ENCODE peak calls at places on chromosomes 2 and 18, in eight cellular contexts. T, U, Y, Q, F, H, P and M are unnamed samples.

GRCh38 chr2:201260302-201260800 is at the start of gene CASP8:
- DNase-seq in T (peak), U (no peak), Y (no peak), Q (peak), F (peak), H (peak), P (peak), M (peak)

GRCh38 chr2:58845011-58845410 is 603.9 kb upstream of the FANCL start:
- DNase-seq in T (no peak), U (no peak), Y (no peak), Q (no peak), F (no peak), H (no peak), P (no peak), M (no peak)

GRCh38 chr2:153641046-153641445 is 162.5 kb upstream of the RPRM start:
- DNase-seq in T (no peak), U (no peak), Y (no peak), Q (no peak), F (no peak), H (no peak), P (no peak), M (no peak)

GRCh38 chr18:50194623-50195532 is at the start of gene MYO5B:
- DNase-seq in T (peak), U (peak), Y (peak), Q (no peak), F (peak), H (no peak), P (no peak), M (no peak)

GRCh38 chr2:44715671-44716077 is 225.8 kb upstream of the SIX3 start:
- DNase-seq in T (peak), U (no peak), Y (peak), Q (peak), F (no peak), H (peak), P (peak), M (no peak)

GRCh38 chr2:241944821-241945220 is 75.3 kb downstream of the RTP5 start:
- DNase-seq in T (no peak), U (no peak), Y (no peak), Q (no peak), F (no peak), H (no peak), P (no peak), M (no peak)

GRCh38 chr18:56083889-56084288 is 495.9 kb upstream of the TCF4 start:
- DNase-seq in T (no peak), U (no peak), Y (no peak), Q (no peak), F (no peak), H (no peak), P (no peak), M (no peak)

GRCh38 chr18:56510108-56510507 is 128.3 kb downstream of the TXNL1 start:
- DNase-seq in T (no peak), U (no peak), Y (no peak), Q (no peak), F (no peak), H (no peak), P (no peak), M (no peak)

GRCh38 chr18:42929857-42930256 is 185.6 kb downstream of the RIT2 start:
- DNase-seq in T (peak), U (no peak), Y (no peak), Q (peak), F (no peak), H (peak), P (no peak), M (no peak)

GRCh38 chr2:187774551-187775071 is 220.4 kb upstream of the TFPI start:
- DNase-seq in T (peak), U (no peak), Y (no peak), Q (peak), F (no peak), H (peak), P (peak), M (no peak)

GRCh38 chr2:7619203-7619602 is 702.0 kb downstream of the RNF144A start:
- DNase-seq in T (no peak), U (no peak), Y (no peak), Q (no peak), F (no peak), H (no peak), P (no peak), M (no peak)

GRCh38 chr2:170123593-170123992 is 54.4 kb upstream of the MYO3B start:
- DNase-seq in T (peak), U (no peak), Y (no peak), Q (peak), F (no peak), H (no peak), P (peak), M (no peak)

GRCh38 chr2:43340945-43341356 is 114.5 kb upstream of the ZFP36L2 start:
- DNase-seq in T (peak), U (no peak), Y (peak), Q (peak), F (no peak), H (no peak), P (peak), M (no peak)

GRCh38 chr2:13353083-13353482 is 636.3 kb downstream of the TRIB2 start:
- DNase-seq in T (no peak), U (no peak), Y (no peak), Q (no peak), F (no peak), H (no peak), P (no peak), M (no peak)

GRCh38 chr18:39487932-39488331 is 1922.3 kb upstream of the CELF4 start:
- DNase-seq in T (peak), U (no peak), Y (no peak), Q (no peak), F (no peak), H (no peak), P (no peak), M (no peak)

GRCh38 chr2:190791347-190791982 is 89.2 kb upstream of the GLS start:
- DNase-seq in T (peak), U (no peak), Y (no peak), Q (peak), F (no peak), H (peak), P (peak), M (no peak)

GRCh38 chr2:54618646-54619565 is 104.6 kb upstream of the EML6 start:
- DNase-seq in T (no peak), U (no peak), Y (no peak), Q (peak), F (no peak), H (no peak), P (no peak), M (no peak)

GRCh38 chr2:118718921-118719320 is 128.5 kb downstream of the EN1 start:
- DNase-seq in T (no peak), U (no peak), Y (no peak), Q (no peak), F (no peak), H (no peak), P (no peak), M (no peak)

GRCh38 chr2:36376319-36376765 is 20.8 kb downstream of the CRIM1 start:
- DNase-seq in T (peak), U (no peak), Y (no peak), Q (peak), F (peak), H (no peak), P (peak), M (peak)

GRCh38 chr2:74041182-74041581 is 56.5 kb downstream of the TET3 start:
- DNase-seq in T (no peak), U (no peak), Y (no peak), Q (no peak), F (no peak), H (no peak), P (no peak), M (no peak)

GRCh38 chr18:79933765-79934164 is 17.7 kb downstream of the SLC66A2 start:
- DNase-seq in T (no peak), U (no peak), Y (no peak), Q (peak), F (peak), H (no peak), P (peak), M (no peak)

GRCh38 chr2:227853204-227853629 is 18.2 kb upstream of the DAW1 start:
- DNase-seq in T (peak), U (no peak), Y (no peak), Q (peak), F (no peak), H (peak), P (no peak), M (no peak)

GRCh38 chr18:37476182-37476581 is 89.4 kb downstream of the CELF4 start:
- DNase-seq in T (peak), U (peak), Y (peak), Q (peak), F (no peak), H (no peak), P (peak), M (peak)

GRCh38 chr2:211468881-211469280 is 912.5 kb downstream of the CPS1 start:
- DNase-seq in T (no peak), U (no peak), Y (no peak), Q (no peak), F (no peak), H (no peak), P (no peak), M (no peak)

GRCh38 chr18:9482790-9483189 is 7.5 kb downstream of the RALBP1 start:
- DNase-seq in T (no peak), U (no peak), Y (no peak), Q (no peak), F (no peak), H (no peak), P (no peak), M (no peak)

GRCh38 chr18:51510020-51510419 is 312.5 kb upstream of the MEX3C start:
- DNase-seq in T (no peak), U (no peak), Y (no peak), Q (no peak), F (no peak), H (no peak), P (no peak), M (no peak)

GRCh38 chr18:26648509-26649192 is 100.3 kb upstream of the KCTD1 start:
- DNase-seq in T (no peak), U (peak), Y (no peak), Q (no peak), F (no peak), H (no peak), P (no peak), M (no peak)

GRCh38 chr2:29012211-29012681 is 31.1 kb downstream of the TOGARAM2 start:
- DNase-seq in T (no peak), U (no peak), Y (no peak), Q (peak), F (peak), H (peak), P (no peak), M (peak)

GRCh38 chr2:240023792-240024191 is 1.4 kb downstream of the NDUFA10 start:
- DNase-seq in T (no peak), U (no peak), Y (no peak), Q (no peak), F (no peak), H (no peak), P (no peak), M (no peak)

GRCh38 chr2:86562891-86563649 is at the start of gene CHMP3:
- DNase-seq in T (peak), U (peak), Y (peak), Q (peak), F (peak), H (peak), P (peak), M (peak)

GRCh38 chr2:73830871-73831401 is 2.2 kb downstream of the STAMBP start:
- DNase-seq in T (peak), U (no peak), Y (no peak), Q (peak), F (no peak), H (peak), P (peak), M (no peak)

GRCh38 chr18:48548404-48548771 is 9.6 kb downstream of the CTIF start:
- DNase-seq in T (no peak), U (no peak), Y (no peak), Q (peak), F (no peak), H (no peak), P (no peak), M (no peak)